ENCODE peak calls at places on chromosomes 13 and 19, in five cellular contexts. F is IMR-90; S is CD8-positive, alpha-beta memory T cell; J is heart left ventricle; D is ovary. E is an unnamed sample.

GRCh38 chr13:101325423-101325822 is 90.9 kb downstream of the NALCN start:
- DNase-seq in D (no peak), J (no peak), F (no peak), S (no peak), E (no peak)

GRCh38 chr19:4064551-4065260 is 2.0 kb downstream of the ZBTB7A start:
- DNase-seq in D (peak; percentile 83), J (peak; percentile 72), S (peak; percentile 65), F (no peak), E (peak; percentile 86)

GRCh38 chr19:40410030-40410389 is 3.2 kb downstream of the PRX start:
- DNase-seq in D (no peak), S (no peak), J (no peak), F (no peak), E (no peak)

GRCh38 chr13:46662690-46663089 is 109.7 kb downstream of the LRCH1 start:
- DNase-seq in D (no peak), S (no peak), J (no peak), F (no peak), E (no peak)

GRCh38 chr13:32047088-32047487 is 15.5 kb downstream of the FRY start:
- DNase-seq in S (no peak), D (no peak), J (no peak), F (no peak), E (no peak)

GRCh38 chr19:33721735-33722297 is 74.9 kb upstream of the KCTD15 start:
- DNase-seq in F (no peak), S (no peak), D (no peak), J (no peak), E (no peak)

GRCh38 chr13:101384929-101385328 is 31.4 kb downstream of the NALCN start:
- DNase-seq in F (no peak), S (no peak), J (no peak), D (no peak), E (no peak)

GRCh38 chr19:35856001-35856400 is 710 bp upstream of the KIRREL2 start:
- DNase-seq in D (no peak), F (no peak), J (no peak), S (no peak), E (no peak)

GRCh38 chr19:49795615-49796014 is 17.5 kb downstream of the FUZ start:
- DNase-seq in S (no peak), F (no peak), D (no peak), J (no peak), E (no peak)

GRCh38 chr19:29303035-29303706 is 90.2 kb upstream of the UQCRFS1 start:
- DNase-seq in J (no peak), S (no peak), F (no peak), D (peak; percentile 2), E (no peak)
- H3K27ac ChIP-seq in J (no peak overlapping the region), S (no peak overlapping the region), F (no peak overlapping the region), D (no peak overlapping the region), E (no peak overlapping the region)

DNA sequence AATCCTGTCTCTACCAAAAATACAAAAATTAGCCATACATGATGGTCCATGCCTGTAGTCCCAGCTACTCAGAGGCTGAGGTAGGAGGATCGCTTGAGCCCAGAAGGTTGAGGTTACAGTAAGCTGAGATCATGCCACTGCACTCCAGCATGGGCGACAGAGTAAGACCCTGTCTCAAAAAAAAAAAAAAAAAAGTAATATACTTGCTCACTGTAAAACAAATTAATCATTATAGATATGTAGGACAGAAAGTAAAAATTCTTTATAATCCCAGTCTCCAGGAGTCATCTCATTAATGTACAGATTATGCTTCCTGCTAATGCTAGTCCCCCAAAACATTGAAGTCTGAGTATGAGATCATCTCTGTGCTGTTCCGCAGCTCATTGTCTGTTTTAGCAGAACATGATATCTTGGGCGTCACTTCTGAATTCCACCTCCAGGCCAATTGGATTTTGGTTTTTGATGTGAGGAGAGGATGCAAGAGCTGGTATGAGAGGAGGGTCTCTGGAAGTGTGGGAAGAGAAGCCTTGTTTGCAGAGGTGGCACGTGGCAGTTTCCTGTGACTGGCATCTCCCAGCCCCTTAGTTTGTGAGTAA is 75.4 kb upstream of the NPAS1 start:
- DNase-seq in D (no peak), S (no peak), J (no peak), F (no peak), E (peak; percentile 19)
- H3K27ac ChIP-seq in D (peak overlapping the region; percentile 22), S (no peak overlapping the region), J (peak overlapping the region; percentile 69), F (no peak overlapping the region), E (peak overlapping the region; percentile 74)

DNA sequence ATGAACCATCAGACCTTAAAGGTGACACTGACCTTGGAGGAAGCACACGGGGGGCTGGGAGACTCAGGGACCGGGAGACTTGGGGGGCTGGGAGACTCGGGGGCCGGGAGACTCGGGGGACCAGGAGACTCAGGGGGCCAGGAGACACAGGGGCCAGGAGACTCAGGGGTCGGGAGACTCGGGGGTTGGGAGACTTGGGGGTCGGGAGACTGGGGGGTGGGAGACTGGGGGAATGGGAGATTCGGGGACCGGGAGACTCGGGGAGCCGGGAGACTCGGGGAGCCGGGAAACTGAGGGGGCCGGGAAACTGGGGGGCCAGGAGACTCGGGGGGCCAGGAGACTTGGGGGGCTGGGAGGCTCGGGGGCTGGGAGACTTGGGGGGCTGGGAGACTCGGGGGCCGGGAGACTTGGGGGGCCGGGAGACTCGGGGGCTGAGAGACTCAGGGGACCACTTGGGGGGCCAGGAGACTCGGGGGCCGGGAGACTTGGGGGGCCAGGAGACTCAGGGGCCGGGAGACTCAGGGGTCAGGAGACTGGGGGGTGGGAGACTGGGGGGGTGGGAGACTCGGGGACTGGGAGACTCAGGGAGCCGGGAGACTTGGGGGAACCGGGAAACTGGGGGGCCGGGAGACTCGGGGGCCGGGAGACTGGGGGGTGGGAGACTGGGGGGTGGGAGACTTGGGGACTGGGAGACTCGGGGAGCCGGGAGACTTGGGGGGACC is 62.9 kb downstream of the RASA3 start:
- DNase-seq in J (no peak), F (no peak), S (no peak), D (no peak), E (peak; percentile 65)
- H3K27ac ChIP-seq in J (peak overlapping the region; percentile 38), F (peak overlapping the region; percentile 98), S (no peak overlapping the region), D (peak overlapping the region; percentile 77), E (no peak overlapping the region)

GRCh38 chr13:42394361-42395065 is 122.6 kb downstream of the AKAP11 start:
- DNase-seq in J (no peak), S (no peak), F (no peak), D (no peak), E (no peak)
- H3K27ac ChIP-seq in J (no peak overlapping the region), S (no peak overlapping the region), F (no peak overlapping the region), D (no peak overlapping the region), E (no peak overlapping the region)

GRCh38 chr13:106471957-106472543 is 63.4 kb downstream of the EFNB2 start:
- DNase-seq in S (no peak), F (peak; percentile 91), J (peak; percentile 71), D (peak; percentile 50), E (peak; percentile 72)
- H3K27ac ChIP-seq in S (no peak overlapping the region), F (no peak overlapping the region), J (no peak overlapping the region), D (no peak overlapping the region), E (peak overlapping the region; percentile 62)

GRCh38 chr19:2315818-2316353 is 7.9 kb upstream of the LINGO3 start:
- DNase-seq in F (peak; percentile 56), J (peak; percentile 77), D (no peak), S (no peak), E (peak; percentile 89)
- H3K27ac ChIP-seq in F (no peak overlapping the region), J (no peak overlapping the region), D (no peak overlapping the region), S (no peak overlapping the region), E (no peak overlapping the region)

DNA sequence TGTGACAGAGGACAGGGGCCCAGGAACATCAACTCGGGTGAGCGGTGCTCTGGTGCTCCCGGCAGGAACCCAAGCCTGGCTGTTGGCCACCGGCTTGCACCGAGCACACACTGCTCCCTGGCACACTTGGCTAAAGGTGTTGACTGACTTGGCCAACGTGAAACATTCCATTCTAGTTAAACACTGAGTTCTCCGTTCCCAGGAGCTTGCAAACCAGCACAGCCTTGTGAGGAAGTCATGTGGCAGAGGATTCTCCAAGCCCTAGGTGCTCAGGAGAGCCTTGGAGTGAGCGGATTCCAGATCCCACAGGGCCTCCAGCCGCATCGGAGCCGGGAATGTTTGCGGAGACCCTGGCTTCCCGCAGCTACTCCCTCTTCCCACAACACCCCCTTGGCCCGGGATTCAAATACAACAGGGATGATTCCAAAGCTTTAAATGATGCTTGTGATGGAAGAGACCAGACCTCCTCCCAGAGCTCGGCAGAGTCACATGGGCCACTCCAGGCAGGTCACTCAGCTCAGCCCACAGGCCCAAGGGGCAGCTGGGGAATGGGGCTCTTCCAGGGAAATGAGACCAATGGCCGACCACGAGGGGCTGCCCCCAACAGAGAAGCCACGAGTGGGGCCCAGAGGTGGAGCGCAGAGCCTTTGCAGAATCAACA is 2.9 kb downstream of the C13orf46 start:
- DNase-seq in F (peak; percentile 23), D (peak; percentile 39), J (peak; percentile 83), S (no peak), E (peak; percentile 87)
- H3K27ac ChIP-seq in F (no peak overlapping the region), D (no peak overlapping the region), J (peak overlapping the region; percentile 32), S (no peak overlapping the region), E (peak overlapping the region; percentile 60)

E was measured in aorta.